ENCODE peak calls at places on chromosomes 12 and 14, in five cellular contexts. Q is HepG2, W is lower leg skin, S is uterus, P is Peyer's patch. F is an unnamed sample.

GRCh38 chr12:52542157-52542556 is 10.8 kb downstream of the KRT71 start:
- DNase-seq in Q (no peak), W (no peak), S (no peak), P (no peak), F (peak)

GRCh38 chr14:30655658-30656057 is 33.5 kb downstream of the SCFD1 start:
- DNase-seq in Q (no peak), W (no peak), S (no peak), P (no peak), F (no peak)

GRCh38 chr12:124551268-124552144 is 15.9 kb downstream of the NCOR2 start:
- DNase-seq in Q (no peak), W (peak), S (peak), P (peak), F (peak)

GRCh38 chr14:39431416-39432178 is 636 bp downstream of the FBXO33 start:
- DNase-seq in Q (peak), W (peak), S (peak), P (peak), F (peak)

GRCh38 chr12:112380663-112381420 is 1.4 kb downstream of the HECTD4 start:
- DNase-seq in Q (no peak), W (no peak), S (no peak), P (no peak), F (no peak)

GRCh38 chr14:47722929-47723693 is 47.7 kb upstream of the MDGA2 start:
- DNase-seq in Q (no peak), W (no peak), S (no peak), P (no peak), F (no peak)

GRCh38 chr12:4432878-4433820 is 12.5 kb downstream of the FGF6 start:
- DNase-seq in Q (no peak), W (no peak), S (no peak), P (no peak), F (no peak)

GRCh38 chr12:122088181-122088810 is 9.7 kb downstream of the MLXIP start:
- DNase-seq in Q (no peak), W (no peak), S (no peak), P (no peak), F (no peak)

GRCh38 chr12:126107659-126108058 is 1042.4 kb downstream of the AACS start:
- DNase-seq in Q (no peak), W (no peak), S (no peak), P (no peak), F (no peak)

GRCh38 chr12:28232212-28232928 is 42.1 kb downstream of the CCDC91 start:
- DNase-seq in Q (no peak), W (no peak), S (no peak), P (no peak), F (no peak)

GRCh38 chr12:2052861-2053674 is at the start of gene CACNA1C:
- DNase-seq in Q (no peak), W (no peak), S (peak), P (peak), F (peak)

GRCh38 chr12:89185889-89186288 is 166.4 kb downstream of the DUSP6 start:
- DNase-seq in Q (no peak), W (no peak), S (no peak), P (no peak), F (no peak)

GRCh38 chr14:22380511-22381455 is 208.2 kb downstream of the DAD1 start:
- DNase-seq in Q (no peak), W (no peak), S (no peak), P (no peak), F (no peak)

GRCh38 chr14:22382955-22383354 is 206.1 kb downstream of the DAD1 start:
- DNase-seq in Q (no peak), W (no peak), S (no peak), P (no peak), F (no peak)

GRCh38 chr14:22381751-22382150 is 207.3 kb downstream of the DAD1 start:
- DNase-seq in Q (no peak), W (no peak), S (no peak), P (no peak), F (no peak)

GRCh38 chr14:22383515-22384166 is 205.4 kb downstream of the DAD1 start:
- DNase-seq in Q (no peak), W (no peak), S (no peak), P (no peak), F (no peak)

DNA sequence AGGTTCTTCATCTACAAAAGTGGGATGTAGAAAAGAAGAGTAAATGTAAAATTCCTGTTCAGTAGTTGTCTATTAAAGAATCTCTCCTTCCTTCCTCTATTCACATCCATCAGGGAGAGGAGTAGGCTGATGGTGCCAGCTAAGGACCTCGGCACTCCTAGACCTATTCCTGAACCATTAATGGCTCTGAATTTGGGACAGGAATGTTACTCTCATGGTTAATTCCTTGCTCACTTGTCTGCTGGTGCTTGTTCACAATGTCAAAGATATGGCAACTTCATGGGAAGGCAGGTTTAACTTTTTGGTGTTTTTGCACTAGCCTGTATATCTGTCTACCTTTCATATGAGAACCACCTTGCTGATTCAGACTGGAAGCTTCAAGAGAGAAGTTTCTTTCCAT is 206.6 kb downstream of the DAD1 start:
- DNase-seq in Q (no peak), W (no peak), S (no peak), P (no peak), F (no peak)
- TF ChIP-seq POLR2A in Q (no peak), W (no peak), S (no peak), P (no peak), F (no peak)

GRCh38 chr14:24290746-24291145 is 8.8 kb downstream of the DHRS1 start:
- DNase-seq in Q (no peak), W (no peak), S (no peak), P (no peak), F (no peak)
- TF ChIP-seq POLR2A in Q (no peak), W (no peak), S (no peak), P (no peak), F (no peak)

GRCh38 chr12:56477521-56478225 is 9.3 kb downstream of the SPRYD4 start:
- DNase-seq in Q (no peak), W (no peak), S (no peak), P (no peak), F (no peak)
- TF ChIP-seq POLR2A in Q (no peak), W (no peak), S (no peak), P (no peak), F (no peak)

GRCh38 chr14:70907172-70907995 is at the start of gene PCNX1:
- DNase-seq in Q (peak), W (peak), S (peak), P (peak), F (peak)
- TF ChIP-seq POLR2A in Q (no peak), W (no peak), S (peak), P (peak), F (no peak)

GRCh38 chr14:34711169-34711568 is 3.2 kb downstream of the CFL2 start:
- DNase-seq in Q (no peak), W (no peak), S (no peak), P (no peak), F (no peak)
- TF ChIP-seq POLR2A in Q (no peak), W (no peak), S (no peak), P (no peak), F (no peak)

GRCh38 chr14:100374891-100375272 is 51.7 kb downstream of the SLC25A47 start:
- DNase-seq in Q (no peak), W (no peak), S (no peak), P (no peak), F (peak)

GRCh38 chr14:100374270-100374669 is 51.1 kb downstream of the SLC25A47 start:
- DNase-seq in Q (no peak), W (no peak), S (no peak), P (no peak), F (no peak)

GRCh38 chr14:100370003-100370402 is 46.9 kb downstream of the SLC25A47 start:
- DNase-seq in Q (no peak), W (no peak), S (no peak), P (no peak), F (no peak)

GRCh38 chr14:100371773-100372172 is 48.6 kb downstream of the SLC25A47 start:
- DNase-seq in Q (no peak), W (no peak), S (no peak), P (no peak), F (no peak)

GRCh38 chr14:100372357-100373048 is 49.4 kb downstream of the SLC25A47 start:
- DNase-seq in Q (no peak), W (no peak), S (no peak), P (no peak), F (peak)
- TF ChIP-seq POLR2A in Q (no peak), W (no peak), S (no peak), P (no peak), F (no peak)

GRCh38 chr14:76045773-76046172 is 60.2 kb downstream of the IFT43 start:
- DNase-seq in Q (no peak), W (no peak), S (no peak), P (no peak), F (no peak)
- TF ChIP-seq POLR2A in Q (no peak), W (no peak), S (no peak), P (no peak), F (no peak)

GRCh38 chr12:71838661-71839060 is 898 bp upstream of the TBC1D15 start:
- DNase-seq in Q (no peak), W (no peak), S (no peak), P (no peak), F (no peak)

GRCh38 chr12:71837356-71837755 is 2.2 kb upstream of the TBC1D15 start:
- DNase-seq in Q (no peak), W (no peak), S (no peak), P (no peak), F (no peak)

GRCh38 chr12:71838231-71838630 is 1.3 kb upstream of the TBC1D15 start:
- DNase-seq in Q (no peak), W (no peak), S (no peak), P (no peak), F (no peak)

DNA sequence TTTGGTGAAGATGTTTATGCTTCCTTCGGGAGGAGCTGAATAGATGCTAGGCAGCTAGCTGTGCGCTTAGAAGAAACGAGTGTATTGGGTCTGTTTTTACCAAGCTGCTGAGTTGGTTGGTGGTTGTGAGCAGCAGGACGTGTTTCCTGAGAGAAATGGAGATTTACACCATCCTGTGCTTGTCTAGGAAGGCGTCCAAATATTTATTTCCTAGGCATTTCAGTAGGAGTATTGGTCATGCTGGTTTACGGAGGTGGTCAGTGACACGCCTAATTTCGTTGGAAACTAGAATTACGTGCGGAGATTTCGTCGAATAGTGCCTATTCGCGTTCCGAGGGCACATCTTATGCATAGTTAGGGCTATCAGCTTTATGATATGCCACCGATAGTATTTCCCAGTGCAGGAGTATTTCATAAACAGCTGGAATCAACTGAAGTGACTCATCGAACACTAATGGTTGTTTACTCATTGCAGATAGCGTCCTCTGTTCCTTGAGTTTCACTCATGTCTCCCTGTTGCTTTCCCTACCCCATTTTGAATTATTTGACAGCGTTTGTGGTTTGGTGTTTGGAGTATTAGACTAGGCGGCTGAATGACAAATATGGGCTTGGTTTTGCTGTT is 778 bp downstream of the TBC1D15 start:
- DNase-seq in Q (peak), W (no peak), S (no peak), P (no peak), F (peak)
- TF ChIP-seq POLR2A in Q (no peak), W (no peak), S (no peak), P (no peak), F (no peak)

GRCh38 chr12:92566448-92567040 is 136.2 kb upstream of the PLEKHG7 start:
- DNase-seq in Q (no peak), W (no peak), S (no peak), P (no peak), F (no peak)
- TF ChIP-seq POLR2A in Q (no peak), W (no peak), S (no peak), P (no peak), F (no peak)